ENCODE peak calls at places on chromosomes 2 and 18, in eight cellular contexts. One of them, this sample, is unnamed.

GRCh38 chr18:7647500-7647899 is 80.4 kb downstream of the PTPRM start:
- DNase-seq in uterus: no peak
- DNase-seq in fibroblast of lung: no peak
- DNase-seq in GM23248: no peak
- DNase-seq in SJSA1: no peak
- DNase-seq in H7: no peak
- DNase-seq in ascending aorta: no peak
- DNase-seq in psoas muscle: no peak
- DNase-seq in this sample: no peak

GRCh38 chr2:30300456-30301221 is 69.3 kb downstream of the LBH start:
- DNase-seq in H7: peak; percentile 43
- DNase-seq in fibroblast of lung: peak; percentile 93
- DNase-seq in SJSA1: peak; percentile 95
- DNase-seq in GM23248: peak; percentile 89
- DNase-seq in uterus: peak; percentile 54
- DNase-seq in ascending aorta: no peak
- DNase-seq in psoas muscle: no peak
- DNase-seq in this sample: no peak

GRCh38 chr2:229713371-229714079 is 830 bp downstream of the DNER start:
- DNase-seq in H7: peak; percentile 84
- DNase-seq in ascending aorta: no peak
- DNase-seq in uterus: no peak
- DNase-seq in SJSA1: no peak
- DNase-seq in psoas muscle: peak; percentile 19
- DNase-seq in fibroblast of lung: no peak
- DNase-seq in GM23248: peak; percentile 12
- DNase-seq in this sample: no peak

GRCh38 chr2:201931955-201932354 is 101.7 kb upstream of the FZD7 start:
- DNase-seq in GM23248: peak; percentile 94
- DNase-seq in psoas muscle: no peak
- DNase-seq in SJSA1: peak; percentile 77
- DNase-seq in fibroblast of lung: peak; percentile 85
- DNase-seq in ascending aorta: no peak
- DNase-seq in H7: no peak
- DNase-seq in uterus: no peak
- DNase-seq in this sample: no peak

GRCh38 chr2:26567534-26567933 is 73.6 kb downstream of the CIB4 start:
- DNase-seq in fibroblast of lung: no peak
- DNase-seq in psoas muscle: no peak
- DNase-seq in GM23248: no peak
- DNase-seq in uterus: no peak
- DNase-seq in H7: peak; percentile 68
- DNase-seq in ascending aorta: no peak
- DNase-seq in SJSA1: no peak
- DNase-seq in this sample: no peak

GRCh38 chr18:63189817-63190216 is 129.8 kb downstream of the BCL2 start:
- DNase-seq in uterus: no peak
- DNase-seq in fibroblast of lung: no peak
- DNase-seq in psoas muscle: no peak
- DNase-seq in H7: no peak
- DNase-seq in ascending aorta: no peak
- DNase-seq in GM23248: no peak
- DNase-seq in SJSA1: no peak
- DNase-seq in this sample: no peak

GRCh38 chr18:22346968-22347611 is 70.6 kb downstream of the CTAGE1 start:
- DNase-seq in psoas muscle: peak; percentile 59
- DNase-seq in ascending aorta: no peak
- DNase-seq in uterus: peak; percentile 82
- DNase-seq in GM23248: peak; percentile 75
- DNase-seq in fibroblast of lung: peak; percentile 78
- DNase-seq in SJSA1: peak; percentile 59
- DNase-seq in H7: peak; percentile 78
- DNase-seq in this sample: no peak

GRCh38 chr2:72539145-72539552 is 286.7 kb downstream of the EXOC6B start:
- DNase-seq in ascending aorta: no peak
- DNase-seq in uterus: no peak
- DNase-seq in psoas muscle: no peak
- DNase-seq in H7: peak; percentile 5
- DNase-seq in GM23248: peak; percentile 75
- DNase-seq in SJSA1: peak; percentile 79
- DNase-seq in fibroblast of lung: peak; percentile 96
- DNase-seq in this sample: peak; percentile 31

GRCh38 chr2:229714736-229715541 is 584 bp upstream of the DNER start:
- DNase-seq in uterus: no peak
- DNase-seq in psoas muscle: peak; percentile 53
- DNase-seq in H7: peak; percentile 88
- DNase-seq in fibroblast of lung: peak; percentile 72
- DNase-seq in ascending aorta: no peak
- DNase-seq in SJSA1: peak; percentile 28
- DNase-seq in GM23248: peak; percentile 87
- DNase-seq in this sample: peak; percentile 7

GRCh38 chr2:43509886-43510285 is 86.0 kb downstream of the THADA start:
- DNase-seq in ascending aorta: no peak
- DNase-seq in SJSA1: no peak
- DNase-seq in GM23248: no peak
- DNase-seq in uterus: no peak
- DNase-seq in psoas muscle: no peak
- DNase-seq in fibroblast of lung: no peak
- DNase-seq in H7: no peak
- DNase-seq in this sample: no peak

GRCh38 chr2:58607479-58607878 is 366.4 kb upstream of the FANCL start:
- DNase-seq in ascending aorta: no peak
- DNase-seq in H7: no peak
- DNase-seq in uterus: no peak
- DNase-seq in psoas muscle: no peak
- DNase-seq in SJSA1: no peak
- DNase-seq in GM23248: peak; percentile 27
- DNase-seq in fibroblast of lung: no peak
- DNase-seq in this sample: no peak

GRCh38 chr18:79939096-79939495 is 12.4 kb downstream of the SLC66A2 start:
- DNase-seq in ascending aorta: no peak
- DNase-seq in GM23248: no peak
- DNase-seq in SJSA1: no peak
- DNase-seq in psoas muscle: no peak
- DNase-seq in fibroblast of lung: no peak
- DNase-seq in H7: no peak
- DNase-seq in uterus: no peak
- DNase-seq in this sample: no peak

GRCh38 chr2:146852661-146853060 is 992.2 kb upstream of the ACVR2A start:
- DNase-seq in H7: no peak
- DNase-seq in ascending aorta: no peak
- DNase-seq in SJSA1: no peak
- DNase-seq in psoas muscle: no peak
- DNase-seq in fibroblast of lung: no peak
- DNase-seq in uterus: no peak
- DNase-seq in GM23248: no peak
- DNase-seq in this sample: no peak

GRCh38 chr2:166653185-166653813 is 159.2 kb upstream of the SCN7A start:
- DNase-seq in SJSA1: no peak
- DNase-seq in GM23248: no peak
- DNase-seq in uterus: no peak
- DNase-seq in fibroblast of lung: peak; percentile 75
- DNase-seq in ascending aorta: no peak
- DNase-seq in psoas muscle: no peak
- DNase-seq in H7: no peak
- DNase-seq in this sample: no peak

GRCh38 chr2:45288532-45288931 is 279.3 kb upstream of the SIX2 start:
- DNase-seq in H7: no peak
- DNase-seq in ascending aorta: no peak
- DNase-seq in fibroblast of lung: peak; percentile 53
- DNase-seq in uterus: no peak
- DNase-seq in GM23248: peak; percentile 71
- DNase-seq in psoas muscle: no peak
- DNase-seq in SJSA1: no peak
- DNase-seq in this sample: no peak

GRCh38 chr2:95391641-95392310 is 10.7 kb upstream of the FAHD2A start:
- DNase-seq in ascending aorta: no peak
- DNase-seq in psoas muscle: no peak
- DNase-seq in GM23248: no peak
- DNase-seq in SJSA1: no peak
- DNase-seq in uterus: no peak
- DNase-seq in H7: peak; percentile 18
- DNase-seq in fibroblast of lung: no peak
- DNase-seq in this sample: no peak

GRCh38 chr18:23273443-23273966 is 138.2 kb downstream of the CABLES1 start:
- DNase-seq in GM23248: no peak
- DNase-seq in fibroblast of lung: no peak
- DNase-seq in ascending aorta: no peak
- DNase-seq in psoas muscle: no peak
- DNase-seq in uterus: no peak
- DNase-seq in SJSA1: no peak
- DNase-seq in H7: no peak
- DNase-seq in this sample: no peak

GRCh38 chr2:20946494-20946893 is 97.4 kb downstream of the APOB start:
- DNase-seq in psoas muscle: no peak
- DNase-seq in H7: no peak
- DNase-seq in uterus: no peak
- DNase-seq in fibroblast of lung: no peak
- DNase-seq in ascending aorta: no peak
- DNase-seq in SJSA1: no peak
- DNase-seq in GM23248: no peak
- DNase-seq in this sample: no peak

GRCh38 chr2:85551698-85552678 is 9.3 kb downstream of the GGCX start:
- DNase-seq in H7: peak; percentile 75
- DNase-seq in SJSA1: peak; percentile 82
- DNase-seq in ascending aorta: peak; percentile 43
- DNase-seq in uterus: peak; percentile 85
- DNase-seq in psoas muscle: peak; percentile 79
- DNase-seq in GM23248: peak; percentile 67
- DNase-seq in fibroblast of lung: peak; percentile 49
- DNase-seq in this sample: peak; percentile 38
- H3K36me3 ChIP-seq in H7: peaks cover 40% of the 10 kb centered on the region
- H3K36me3 ChIP-seq in SJSA1: peaks cover 91% of the 10 kb centered on the region
- H3K36me3 ChIP-seq in ascending aorta: peaks cover 64% of the 10 kb centered on the region
- H3K36me3 ChIP-seq in uterus: no peaks in the 10 kb centered on the region
- H3K36me3 ChIP-seq in psoas muscle: peaks cover 6% of the 10 kb centered on the region
- H3K36me3 ChIP-seq in GM23248: peaks cover 16% of the 10 kb centered on the region
- H3K36me3 ChIP-seq in fibroblast of lung: peaks cover 20% of the 10 kb centered on the region
- H3K36me3 ChIP-seq in this sample: peaks cover 6% of the 10 kb centered on the region

DNA sequence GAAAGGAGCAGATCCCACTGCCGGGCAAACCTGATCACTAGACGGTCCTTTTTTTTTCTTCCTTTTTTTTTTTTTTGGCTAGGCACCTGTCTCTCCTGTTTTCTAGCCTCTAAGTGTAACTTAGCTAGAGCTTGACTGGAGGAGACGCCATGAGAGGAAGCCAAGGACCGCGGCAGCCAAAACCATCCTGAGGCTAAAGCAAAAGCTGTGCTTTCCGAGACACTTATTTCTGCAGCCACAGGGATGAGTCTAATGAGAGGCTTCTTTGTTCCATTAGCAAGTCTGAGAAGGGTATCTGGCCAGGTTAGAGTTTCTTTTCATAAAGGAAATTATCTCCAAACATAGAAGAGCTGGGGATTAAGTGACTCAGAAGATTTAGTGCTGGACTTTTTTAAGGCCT is 7.3 kb upstream of the CXCR4 start:
- DNase-seq in GM23248: no peak
- DNase-seq in SJSA1: no peak
- DNase-seq in uterus: no peak
- DNase-seq in H7: no peak
- DNase-seq in ascending aorta: no peak
- DNase-seq in fibroblast of lung: no peak
- DNase-seq in psoas muscle: no peak
- DNase-seq in this sample: no peak
- H3K4me3 ChIP-seq in GM23248: no peak overlapping the region
- H3K4me3 ChIP-seq in SJSA1: no peak overlapping the region
- H3K4me3 ChIP-seq in uterus: no peak overlapping the region
- H3K4me3 ChIP-seq in H7: no peak overlapping the region
- H3K4me3 ChIP-seq in ascending aorta: no peak overlapping the region
- H3K4me3 ChIP-seq in fibroblast of lung: no peak overlapping the region
- H3K4me3 ChIP-seq in psoas muscle: no peak overlapping the region
- H3K4me3 ChIP-seq in this sample: no peak overlapping the region

DNA sequence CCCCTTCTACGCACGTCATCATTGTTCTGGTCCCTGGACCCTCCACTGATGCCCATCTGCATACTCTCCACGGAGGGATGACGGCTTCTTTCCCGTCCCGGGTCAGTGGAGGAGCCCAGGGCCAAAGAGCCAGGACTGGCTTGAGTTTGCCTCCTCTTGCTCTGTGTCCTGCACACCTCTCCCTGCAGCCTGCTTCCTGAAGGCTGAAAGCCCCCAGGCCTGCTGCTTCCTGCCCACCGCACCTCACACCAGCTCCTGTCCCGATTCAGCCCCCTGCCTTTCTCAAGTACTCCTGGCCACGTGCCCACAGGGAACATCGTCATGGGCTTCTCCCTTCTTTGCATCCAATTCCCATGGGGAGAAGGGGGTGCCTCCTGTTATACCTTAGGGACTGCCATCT is 7.1 kb downstream of the ADCY3 start:
- DNase-seq in SJSA1: no peak
- DNase-seq in H7: no peak
- DNase-seq in ascending aorta: no peak
- DNase-seq in uterus: no peak
- DNase-seq in GM23248: no peak
- DNase-seq in fibroblast of lung: no peak
- DNase-seq in psoas muscle: no peak
- DNase-seq in this sample: no peak
- H3K36me3 ChIP-seq in SJSA1: peaks cover 14% of the 10 kb centered on the region
- H3K36me3 ChIP-seq in H7: no peaks in the 10 kb centered on the region
- H3K36me3 ChIP-seq in ascending aorta: no peaks in the 10 kb centered on the region
- H3K36me3 ChIP-seq in uterus: no peaks in the 10 kb centered on the region
- H3K36me3 ChIP-seq in GM23248: no peaks in the 10 kb centered on the region
- H3K36me3 ChIP-seq in fibroblast of lung: no peaks in the 10 kb centered on the region
- H3K36me3 ChIP-seq in psoas muscle: no peaks in the 10 kb centered on the region
- H3K36me3 ChIP-seq in this sample: no peaks in the 10 kb centered on the region

GRCh38 chr2:230827774-230828271 is 36.9 kb upstream of the ITM2C start:
- DNase-seq in H7: peak; percentile 47
- DNase-seq in uterus: no peak
- DNase-seq in SJSA1: no peak
- DNase-seq in fibroblast of lung: no peak
- DNase-seq in psoas muscle: no peak
- DNase-seq in ascending aorta: no peak
- DNase-seq in GM23248: no peak
- DNase-seq in this sample: no peak
- H3K4me3 ChIP-seq in H7: no peak overlapping the region
- H3K4me3 ChIP-seq in uterus: no peak overlapping the region
- H3K4me3 ChIP-seq in SJSA1: no peak overlapping the region
- H3K4me3 ChIP-seq in fibroblast of lung: no peak overlapping the region
- H3K4me3 ChIP-seq in psoas muscle: peak overlapping the region; percentile 51
- H3K4me3 ChIP-seq in ascending aorta: peak overlapping the region; percentile 60
- H3K4me3 ChIP-seq in GM23248: peak overlapping the region; percentile 59
- H3K4me3 ChIP-seq in this sample: peak overlapping the region; percentile 31

GRCh38 chr2:15172825-15173224 is 388.3 kb downstream of the NBAS start:
- DNase-seq in SJSA1: no peak
- DNase-seq in fibroblast of lung: no peak
- DNase-seq in GM23248: no peak
- DNase-seq in H7: no peak
- DNase-seq in uterus: no peak
- DNase-seq in ascending aorta: no peak
- DNase-seq in psoas muscle: no peak
- DNase-seq in this sample: no peak
- H3K36me3 ChIP-seq in SJSA1: no peaks in the 10 kb centered on the region
- H3K36me3 ChIP-seq in fibroblast of lung: no peaks in the 10 kb centered on the region
- H3K36me3 ChIP-seq in GM23248: no peaks in the 10 kb centered on the region
- H3K36me3 ChIP-seq in H7: no peaks in the 10 kb centered on the region
- H3K36me3 ChIP-seq in uterus: no peaks in the 10 kb centered on the region
- H3K36me3 ChIP-seq in ascending aorta: peaks cover 17% of the 10 kb centered on the region
- H3K36me3 ChIP-seq in psoas muscle: peaks cover 4% of the 10 kb centered on the region
- H3K36me3 ChIP-seq in this sample: no peaks in the 10 kb centered on the region

DNA sequence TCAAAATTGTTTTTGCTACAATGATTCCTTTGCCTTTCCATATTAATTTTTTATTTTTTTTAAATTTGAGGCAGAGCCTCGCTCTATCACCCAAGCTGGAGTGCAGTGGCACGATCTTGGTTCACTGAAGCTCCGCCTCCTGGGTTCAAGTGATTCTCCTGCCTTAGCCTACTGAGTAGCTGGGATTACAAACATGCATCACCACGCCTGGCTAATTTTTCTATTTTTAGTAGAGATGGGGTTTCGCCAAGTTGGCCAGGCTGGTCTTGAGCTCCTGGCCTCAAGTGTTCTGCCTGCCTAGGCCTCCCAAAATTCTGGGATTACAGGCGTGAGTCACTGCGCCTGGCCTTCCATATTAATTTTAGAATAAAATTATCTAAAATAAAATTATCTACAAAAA is 41.3 kb downstream of the PTPN4 start:
- DNase-seq in uterus: no peak
- DNase-seq in GM23248: no peak
- DNase-seq in fibroblast of lung: no peak
- DNase-seq in psoas muscle: no peak
- DNase-seq in ascending aorta: no peak
- DNase-seq in H7: no peak
- DNase-seq in SJSA1: no peak
- DNase-seq in this sample: no peak
- H3K4me3 ChIP-seq in uterus: no peak overlapping the region
- H3K4me3 ChIP-seq in GM23248: no peak overlapping the region
- H3K4me3 ChIP-seq in fibroblast of lung: no peak overlapping the region
- H3K4me3 ChIP-seq in psoas muscle: no peak overlapping the region
- H3K4me3 ChIP-seq in ascending aorta: no peak overlapping the region
- H3K4me3 ChIP-seq in H7: no peak overlapping the region
- H3K4me3 ChIP-seq in SJSA1: no peak overlapping the region
- H3K4me3 ChIP-seq in this sample: no peak overlapping the region